ENCODE peak calls at places on chromosomes 7 and 10, in five cellular contexts. M, E, J, R and O are unnamed samples.

GRCh38 chr7:44283381-44284211 is 41.8 kb downstream of the CAMK2B start:
- DNase-seq in M (no peak), E (no peak), J (no peak), R (no peak), O (no peak)

GRCh38 chr7:155553871-155554270 is 7.5 kb upstream of the CNPY1 start:
- DNase-seq in M (no peak), E (no peak), J (no peak), R (no peak), O (no peak)

GRCh38 chr7:158403013-158403821 is 184.4 kb downstream of the PTPRN2 start:
- DNase-seq in M (no peak), E (no peak), J (no peak), R (no peak), O (no peak)

GRCh38 chr10:19347592-19347991 is 299.0 kb downstream of the MALRD1 start:
- DNase-seq in M (no peak), E (no peak), J (peak), R (no peak), O (no peak)

GRCh38 chr10:127148066-127148932 is 48.1 kb downstream of the INSYN2A start:
- DNase-seq in M (no peak), E (no peak), J (no peak), R (no peak), O (no peak)

GRCh38 chr7:155798673-155799439 is 13.4 kb downstream of the SHH start:
- DNase-seq in M (no peak), E (no peak), J (no peak), R (no peak), O (no peak)

GRCh38 chr7:99289185-99289584 is 16.5 kb downstream of the MYH16 start:
- DNase-seq in M (no peak), E (no peak), J (no peak), R (no peak), O (no peak)

GRCh38 chr10:122632561-122632960 is 67.1 kb downstream of the C10orf120 start:
- DNase-seq in M (no peak), E (no peak), J (no peak), R (no peak), O (no peak)

GRCh38 chr10:76553231-76553630 is 1084.4 kb downstream of the KCNMA1 start:
- DNase-seq in M (no peak), E (no peak), J (no peak), R (no peak), O (no peak)

GRCh38 chr10:58152698-58153263 is 114.9 kb downstream of the IPMK start:
- DNase-seq in M (peak), E (peak), J (peak), R (no peak), O (no peak)

GRCh38 chr10:105769248-105770184 is 1128.4 kb downstream of the SORCS3 start:
- DNase-seq in M (no peak), E (no peak), J (no peak), R (no peak), O (no peak)

GRCh38 chr7:4713183-4713784 is 31.2 kb downstream of the FOXK1 start:
- DNase-seq in M (peak), E (no peak), J (no peak), R (no peak), O (peak)

GRCh38 chr10:122647383-122647968 is 52.2 kb downstream of the C10orf120 start:
- DNase-seq in M (peak), E (no peak), J (no peak), R (no peak), O (no peak)

GRCh38 chr7:88546808-88547207 is 212.7 kb upstream of the ZNF804B start:
- DNase-seq in M (peak), E (peak), J (peak), R (no peak), O (no peak)

GRCh38 chr7:137882806-137883205 is 36.0 kb upstream of the DGKI start:
- DNase-seq in M (no peak), E (no peak), J (no peak), R (no peak), O (no peak)

GRCh38 chr7:42084263-42084662 is 152.7 kb downstream of the GLI3 start:
- DNase-seq in M (no peak), E (no peak), J (no peak), R (no peak), O (no peak)

GRCh38 chr7:82288769-82289535 is 154.6 kb downstream of the CACNA2D1 start:
- DNase-seq in M (no peak), E (no peak), J (no peak), R (no peak), O (no peak)

GRCh38 chr7:831596-832291 is 532 bp upstream of the SUN1 start:
- DNase-seq in M (peak), E (no peak), J (peak), R (peak), O (peak)

GRCh38 chr7:129617607-129618006 is 6.1 kb downstream of the NRF1 start:
- DNase-seq in M (peak), E (no peak), J (no peak), R (no peak), O (no peak)

DNA sequence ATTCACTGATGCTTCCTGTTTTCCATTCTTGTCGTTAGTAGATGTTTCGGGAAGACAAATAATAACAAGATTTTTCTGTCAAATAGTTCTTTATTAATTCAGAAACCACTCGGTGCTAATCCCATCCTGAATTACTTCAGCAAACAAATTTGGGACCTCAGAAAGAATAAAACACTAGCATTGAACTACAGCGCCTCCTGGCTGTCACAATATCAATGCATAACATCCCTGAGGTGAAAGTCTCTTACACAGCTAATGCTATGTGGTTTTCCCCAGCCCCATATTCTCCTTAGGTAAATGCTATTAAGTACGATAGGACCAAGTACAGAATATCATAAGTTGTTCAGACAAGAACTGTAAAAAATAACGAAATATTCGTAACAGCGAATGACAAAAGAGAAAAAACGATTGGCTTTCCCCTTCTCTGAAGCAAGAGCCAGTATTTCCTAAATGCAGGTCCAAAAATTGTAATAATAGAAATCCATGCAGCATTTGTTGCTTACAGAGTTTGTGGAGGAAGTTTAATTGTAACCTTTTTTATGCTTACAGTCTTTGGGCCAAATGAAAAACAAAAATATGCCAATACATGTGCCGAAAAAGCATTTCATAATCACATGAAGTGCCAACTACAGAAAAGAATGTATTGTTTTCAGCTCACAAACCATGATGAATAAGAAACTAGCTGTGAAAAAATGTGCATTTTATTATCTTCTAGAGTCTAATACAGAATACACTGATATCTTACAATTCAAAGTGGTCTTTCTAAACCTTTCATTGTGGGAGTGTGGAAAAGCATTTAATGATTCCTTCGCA is 47.3 kb downstream of the MYPN start:
- DNase-seq in M (peak), E (no peak), J (peak), R (no peak), O (no peak)
- TF ChIP-seq POLR2AphosphoS5 in M (no peak), E (no peak), J (no peak), R (no peak), O (no peak)

DNA sequence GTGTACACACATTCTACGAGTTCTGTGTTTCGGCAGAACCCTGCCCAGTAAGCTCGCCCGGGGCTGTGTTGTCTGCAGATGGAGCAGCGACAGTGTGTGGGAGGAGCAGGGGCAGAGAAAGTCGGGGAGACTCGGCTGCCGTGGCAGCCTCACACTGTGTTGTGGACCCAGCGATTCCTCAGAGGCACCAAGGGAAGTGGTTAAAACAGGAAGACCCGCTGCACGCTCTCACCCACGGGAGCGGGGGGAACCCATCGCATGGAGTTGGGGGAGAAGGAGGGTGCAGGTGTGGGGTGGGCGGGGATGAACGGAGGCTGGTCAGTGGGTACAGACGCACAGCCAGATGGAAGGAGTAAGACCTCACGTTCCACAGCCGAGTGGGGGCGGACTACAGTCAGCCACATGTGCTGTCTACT is 250.2 kb downstream of the ELFN1 start:
- DNase-seq in M (no peak), E (no peak), J (no peak), R (peak), O (peak)
- TF ChIP-seq TAF1 in M (no peak), E (no peak), J (no peak), R (no peak), O (no peak)

DNA sequence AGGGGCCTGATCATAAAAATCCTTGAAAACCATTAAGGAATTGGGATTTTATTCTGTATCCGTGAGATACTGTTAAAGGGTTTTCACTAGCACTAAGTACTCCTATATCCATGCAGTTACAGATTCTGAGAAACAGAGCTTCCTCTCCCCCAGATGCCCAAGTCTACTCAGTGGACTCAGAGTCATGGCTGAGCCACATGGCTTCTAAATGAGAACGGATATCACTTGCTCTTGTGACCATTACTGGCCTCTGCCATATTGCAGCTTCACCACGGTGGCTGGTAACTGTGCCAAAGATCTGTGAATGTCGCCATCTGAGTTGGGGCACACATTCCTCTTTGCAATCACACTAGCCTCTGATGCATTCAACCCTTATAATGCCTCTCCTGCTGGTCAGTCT is 42.0 kb upstream of the PALS2 start:
- DNase-seq in M (no peak), E (no peak), J (no peak), R (no peak), O (no peak)
- TF ChIP-seq POLR2A in M (no peak), E (no peak), J (no peak), R (no peak), O (no peak)

DNA sequence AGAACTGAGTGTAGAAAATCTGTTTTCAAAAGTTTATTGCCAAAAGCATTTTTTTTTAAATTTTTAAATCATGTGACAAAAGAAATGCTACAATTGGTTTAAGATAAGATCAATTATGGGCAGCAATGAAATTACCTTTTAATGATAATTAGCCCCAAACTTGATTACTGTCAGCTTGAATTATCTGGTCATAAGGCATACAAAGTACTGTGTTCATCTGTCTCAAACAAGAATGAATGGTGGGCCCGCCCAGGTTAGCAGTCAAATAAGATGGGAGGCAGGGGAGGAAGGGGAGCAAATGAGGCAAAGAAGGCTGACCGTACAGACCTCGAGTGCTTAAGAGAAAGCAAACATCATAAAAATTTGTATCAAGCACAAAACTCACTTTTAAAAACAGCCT is 68.1 kb downstream of the JAZF1 start:
- DNase-seq in M (no peak), E (no peak), J (no peak), R (no peak), O (no peak)
- TF ChIP-seq POLR2AphosphoS5 in M (no peak), E (no peak), J (no peak), R (no peak), O (no peak)

GRCh38 chr10:119176166-119176565 is 2.4 kb downstream of the PRDX3 start:
- DNase-seq in M (no peak), E (no peak), J (no peak), R (no peak), O (no peak)
- TF ChIP-seq TAF1 in M (no peak), E (no peak), J (no peak), R (no peak), O (no peak)